ENCODE peak calls at places on chromosomes 5 and 9, in ten cellular contexts. V is choroid plexus epithelial cell, L is bronchial epithelial cell, N is dorsolateral prefrontal cortex, Y is body of pancreas, X is lower leg skin, D is AG10803, C is fibroblast of pulmonary artery, M is epithelial cell of esophagus, W is cardiac muscle cell. A is an unnamed sample.

GRCh38 chr5:154373729-154374179 is 72.0 kb upstream of the SAP30L start:
- DNase-seq in V (no peak), L (no peak), N (no peak), Y (no peak), X (no peak), D (no peak), C (no peak), M (no peak), W (no peak), A (no peak)

GRCh38 chr9:114369567-114370240 is 18.1 kb downstream of the AKNA start:
- DNase-seq in V (no peak), L (no peak), N (no peak), Y (no peak), X (no peak), D (no peak), C (no peak), M (no peak), W (no peak), A (no peak)

GRCh38 chr9:136769710-136770191 is 5.4 kb upstream of the LCN15 start:
- DNase-seq in V (peak), L (no peak), N (no peak), Y (peak), X (no peak), D (no peak), C (no peak), M (peak), W (peak), A (no peak)

GRCh38 chr9:111759762-111760639 is 34.7 kb downstream of the SHOC1 start:
- DNase-seq in V (peak), L (peak), N (no peak), Y (peak), X (peak), D (peak), C (peak), M (peak), W (peak), A (peak)

GRCh38 chr5:100668511-100668910 is 133.3 kb downstream of the FAM174A start:
- DNase-seq in V (peak), L (peak), N (no peak), Y (no peak), X (no peak), D (no peak), C (peak), M (peak), W (no peak), A (no peak)

GRCh38 chr5:132256783-132257130 is 739 bp upstream of the PDLIM4 start:
- DNase-seq in V (no peak), L (no peak), N (no peak), Y (peak), X (no peak), D (no peak), C (no peak), M (no peak), W (no peak), A (no peak)

GRCh38 chr9:98374385-98375051 is 119.1 kb upstream of the TBC1D2 start:
- DNase-seq in V (peak), L (peak), N (no peak), Y (peak), X (no peak), D (peak), C (peak), M (peak), W (peak), A (no peak)

GRCh38 chr5:72110401-72111013 is 3.2 kb downstream of the MAP1B start:
- DNase-seq in V (no peak), L (no peak), N (no peak), Y (no peak), X (no peak), D (peak), C (no peak), M (peak), W (no peak), A (no peak)

GRCh38 chr5:156423597-156423996 is 96.6 kb downstream of the SGCD start:
- DNase-seq in V (no peak), L (no peak), N (no peak), Y (no peak), X (no peak), D (no peak), C (no peak), M (no peak), W (no peak), A (no peak)

GRCh38 chr9:36136277-36136893 is at the start of gene GLIPR2:
- DNase-seq in V (peak), L (peak), N (peak), Y (peak), X (no peak), D (peak), C (peak), M (peak), W (peak), A (peak)

GRCh38 chr9:132651259-132651658 is 18.5 kb downstream of the DDX31 start:
- DNase-seq in V (peak), L (peak), N (no peak), Y (no peak), X (no peak), D (peak), C (peak), M (peak), W (no peak), A (no peak)

GRCh38 chr9:78023003-78023741 is 8.4 kb downstream of the GNAQ start:
- DNase-seq in V (peak), L (peak), N (no peak), Y (no peak), X (no peak), D (peak), C (peak), M (peak), W (no peak), A (no peak)

GRCh38 chr9:93577940-93578682 is 1.7 kb downstream of the PHF2 start:
- DNase-seq in V (no peak), L (no peak), N (no peak), Y (no peak), X (no peak), D (no peak), C (no peak), M (no peak), W (no peak), A (no peak)

GRCh38 chr5:173283318-173284288 is 44.6 kb downstream of the STC2 start:
- DNase-seq in V (peak), L (peak), N (peak), Y (peak), X (no peak), D (peak), C (peak), M (peak), W (peak), A (peak)

GRCh38 chr5:129079496-129079895 is 15.1 kb upstream of the ISOC1 start:
- DNase-seq in V (no peak), L (no peak), N (no peak), Y (no peak), X (no peak), D (no peak), C (no peak), M (no peak), W (no peak), A (no peak)

GRCh38 chr9:117718701-117719100 is 14.5 kb downstream of the TLR4 start:
- DNase-seq in V (no peak), L (no peak), N (no peak), Y (no peak), X (no peak), D (peak), C (no peak), M (no peak), W (no peak), A (no peak)

GRCh38 chr9:95409650-95410426 is 92.3 kb upstream of the FANCC start:
- DNase-seq in V (peak), L (peak), N (no peak), Y (no peak), X (no peak), D (peak), C (peak), M (peak), W (no peak), A (no peak)

GRCh38 chr9:127087836-127088235 is 34.6 kb downstream of the ANGPTL2 start:
- DNase-seq in V (no peak), L (no peak), N (no peak), Y (no peak), X (no peak), D (no peak), C (no peak), M (no peak), W (no peak), A (no peak)

GRCh38 chr9:122056484-122056883 is 36.6 kb downstream of the TTLL11 start:
- DNase-seq in V (peak), L (peak), N (no peak), Y (no peak), X (no peak), D (no peak), C (peak), M (peak), W (peak), A (no peak)

GRCh38 chr5:34040411-34040810 is 2.6 kb downstream of the C1QTNF3 start:
- DNase-seq in V (no peak), L (no peak), N (no peak), Y (no peak), X (no peak), D (no peak), C (no peak), M (no peak), W (no peak), A (no peak)

GRCh38 chr5:40223884-40224402 is 455.8 kb upstream of the PTGER4 start:
- DNase-seq in V (peak), L (peak), N (no peak), Y (no peak), X (no peak), D (peak), C (peak), M (peak), W (no peak), A (no peak)

GRCh38 chr5:77030097-77031071 is at the start of gene AGGF1:
- DNase-seq in V (peak), L (peak), N (peak), Y (peak), X (peak), D (peak), C (peak), M (peak), W (peak), A (peak)

GRCh38 chr5:173953528-173954090 is 35.4 kb upstream of the C5orf47 start:
- DNase-seq in V (peak), L (no peak), N (no peak), Y (no peak), X (no peak), D (peak), C (no peak), M (no peak), W (no peak), A (no peak)

GRCh38 chr9:105647595-105648349 is 14.5 kb upstream of the TAL2 start:
- DNase-seq in V (no peak), L (peak), N (no peak), Y (no peak), X (no peak), D (no peak), C (peak), M (peak), W (no peak), A (no peak)

GRCh38 chr9:112541690-112542089 is 55.1 kb downstream of the KIAA1958 start:
- DNase-seq in V (peak), L (no peak), N (no peak), Y (no peak), X (no peak), D (peak), C (no peak), M (no peak), W (no peak), A (no peak)

GRCh38 chr9:131837316-131837715 is 97.4 kb upstream of the RAPGEF1 start:
- DNase-seq in V (peak), L (no peak), N (no peak), Y (peak), X (no peak), D (no peak), C (no peak), M (peak), W (peak), A (no peak)

GRCh38 chr9:28341913-28342312 is 768.6 kb upstream of the C9orf72 start:
- DNase-seq in V (no peak), L (no peak), N (no peak), Y (no peak), X (no peak), D (no peak), C (no peak), M (no peak), W (no peak), A (no peak)

GRCh38 chr9:37437010-37437409 is 14.5 kb downstream of the GRHPR start:
- DNase-seq in V (no peak), L (no peak), N (no peak), Y (no peak), X (no peak), D (no peak), C (no peak), M (no peak), W (no peak), A (no peak)

GRCh38 chr5:106380736-106381135 is 1290.0 kb downstream of the EFNA5 start:
- DNase-seq in V (peak), L (peak), N (no peak), Y (no peak), X (no peak), D (peak), C (peak), M (peak), W (no peak), A (no peak)

GRCh38 chr5:106374956-106375355 is 1295.8 kb downstream of the EFNA5 start:
- DNase-seq in V (no peak), L (no peak), N (no peak), Y (no peak), X (no peak), D (no peak), C (no peak), M (peak), W (no peak), A (no peak)

DNA sequence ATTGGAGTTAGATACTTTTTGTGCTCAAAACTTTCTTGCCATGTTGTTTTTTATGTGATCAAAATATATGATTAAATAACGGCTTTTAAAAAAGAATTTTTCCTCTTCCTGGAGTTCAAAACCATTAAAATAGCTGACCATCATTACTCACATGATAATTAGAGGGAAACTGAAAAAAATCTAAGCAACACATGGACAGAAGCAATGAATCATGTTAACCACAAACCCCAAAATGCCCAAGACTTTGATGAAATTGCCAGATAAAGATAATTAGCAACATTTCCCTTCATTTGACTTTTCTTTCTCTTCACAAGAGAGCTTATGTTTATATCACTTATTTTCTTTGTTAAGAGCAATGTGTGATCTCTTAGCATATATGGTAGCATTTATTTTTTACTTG is 1294.2 kb downstream of the EFNA5 start:
- DNase-seq in V (peak), L (peak), N (no peak), Y (no peak), X (no peak), D (peak), C (no peak), M (peak), W (no peak), A (no peak)
- H3K4me3 ChIP-seq in V (no peak), L (no peak), N (no peak), Y (no peak), X (no peak), D (no peak), C (no peak), M (no peak), W (no peak), A (no peak)

GRCh38 chr9:34375901-34376595 is 650 bp downstream of the MYORG start:
- DNase-seq in V (peak), L (peak), N (no peak), Y (peak), X (no peak), D (no peak), C (peak), M (peak), W (peak), A (peak)
- H3K4me3 ChIP-seq in V (peak), L (peak), N (peak), Y (peak), X (peak), D (peak), C (peak), M (peak), W (peak), A (peak)

DNA sequence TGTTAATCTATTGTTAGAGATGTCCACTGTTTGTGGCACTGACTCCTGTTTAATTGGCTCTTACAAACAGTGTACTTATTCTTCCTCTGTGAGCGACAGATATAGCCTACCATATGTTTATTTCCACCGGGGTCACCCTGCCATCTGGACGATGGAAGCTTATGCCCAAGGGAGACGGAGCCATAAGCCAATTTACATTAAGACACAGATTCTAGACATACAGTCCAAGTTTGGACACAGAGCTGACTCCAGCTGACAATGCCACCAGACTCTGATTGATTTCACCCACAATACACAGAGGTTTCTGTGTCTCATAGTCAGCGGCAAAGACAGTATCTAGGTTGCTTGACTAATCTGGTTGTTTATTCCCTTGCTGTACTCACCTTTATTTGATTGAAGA is 198.9 kb downstream of the ENC1 start:
- DNase-seq in V (no peak), L (no peak), N (no peak), Y (no peak), X (no peak), D (no peak), C (no peak), M (no peak), W (no peak), A (no peak)
- H3K4me3 ChIP-seq in V (no peak), L (no peak), N (no peak), Y (no peak), X (no peak), D (no peak), C (no peak), M (no peak), W (no peak), A (no peak)

DNA sequence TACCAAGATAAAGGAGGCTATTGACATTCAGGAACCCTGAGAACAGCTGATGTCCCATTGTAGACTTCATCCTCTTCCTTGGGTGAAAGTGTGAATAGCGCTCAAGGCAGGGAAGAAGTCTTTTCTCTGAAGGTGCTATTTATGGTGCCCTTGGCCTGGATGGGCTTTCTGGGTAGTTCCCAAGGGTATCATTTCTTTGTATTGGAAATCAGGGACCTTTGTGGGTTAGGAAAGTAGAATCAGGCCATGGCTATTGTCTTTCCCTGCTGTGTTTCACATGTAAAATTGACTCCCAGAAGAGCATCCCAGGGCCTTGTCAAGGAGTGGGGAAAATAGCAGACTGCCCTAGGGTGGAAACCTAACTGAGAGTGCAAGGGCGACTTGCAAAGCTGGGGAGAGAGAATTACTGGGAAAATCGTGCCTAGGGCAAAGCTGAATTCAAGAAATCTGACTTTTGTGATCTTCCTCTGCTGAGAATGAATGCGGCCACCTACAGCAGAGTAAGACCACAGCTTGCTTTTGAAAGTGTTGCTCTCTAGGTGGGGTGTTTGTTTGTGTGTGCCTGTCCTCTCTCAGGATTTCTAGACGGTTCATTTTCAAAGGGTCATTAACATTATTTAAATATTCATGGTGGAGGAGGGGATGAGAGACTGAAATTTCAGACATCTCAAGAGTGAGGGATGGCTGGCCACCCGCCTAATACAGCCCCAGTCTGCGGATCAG is 160.6 kb downstream of the C9orf152 start:
- DNase-seq in V (no peak), L (no peak), N (no peak), Y (no peak), X (no peak), D (no peak), C (no peak), M (no peak), W (no peak), A (no peak)
- H3K4me3 ChIP-seq in V (peak), L (peak), N (peak), Y (no peak), X (no peak), D (no peak), C (peak), M (no peak), W (no peak), A (peak)

GRCh38 chr5:50576686-50577256 is 89.7 kb upstream of the PARP8 start:
- DNase-seq in V (no peak), L (no peak), N (no peak), Y (no peak), X (no peak), D (no peak), C (no peak), M (no peak), W (no peak), A (no peak)

GRCh38 chr5:50575745-50576144 is 90.7 kb upstream of the PARP8 start:
- DNase-seq in V (no peak), L (no peak), N (no peak), Y (no peak), X (no peak), D (no peak), C (no peak), M (no peak), W (no peak), A (no peak)

DNA sequence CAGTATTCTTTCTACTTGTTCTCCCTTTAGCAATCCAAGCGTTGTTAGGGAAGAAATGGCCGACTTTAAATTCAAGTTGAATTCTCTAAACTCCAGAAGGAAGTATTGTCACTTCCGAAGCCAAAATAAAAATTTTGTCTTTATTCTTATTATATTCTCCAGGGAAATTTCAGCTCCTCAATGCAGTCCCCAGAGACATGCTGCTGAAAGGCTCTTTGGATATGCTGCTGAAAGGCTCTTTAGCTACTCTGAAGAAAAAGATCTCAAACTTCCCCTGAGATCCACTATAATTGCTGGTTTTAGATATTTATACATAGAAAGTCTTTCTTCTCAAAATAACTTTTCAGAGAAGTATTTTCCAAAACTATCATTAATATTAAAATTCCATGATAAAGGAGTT is 92.3 kb upstream of the PARP8 start:
- DNase-seq in V (no peak), L (no peak), N (no peak), Y (no peak), X (no peak), D (no peak), C (no peak), M (no peak), W (no peak), A (no peak)
- H3K4me3 ChIP-seq in V (no peak), L (no peak), N (no peak), Y (no peak), X (no peak), D (no peak), C (no peak), M (no peak), W (no peak), A (no peak)

A was measured in effector memory CD4-positive, alpha-beta T cell.